ENCODE peak calls at places on chromosomes 1 and 21, in eight cellular contexts. A is HTR-8/SVneo; R is stimulated activated CD4-positive, alpha-beta T cell treated with anti-CD3 and anti-CD28 coated beads, Interleukin-1b, Interleukin-23, amount 100 ng/mL, for 4 hours; B is effector memory CD8-positive, alpha-beta T cell; E is D341Med; T is A172; V is vagina; W is ELR. K is an unnamed sample.
A peak's percentile ranks its signal among the peaks of the same experiment; 100 is the strongest.

GRCh38 chr1:27098447-27099153 is 56.3 kb downstream of the SLC9A1 start:
- DNase-seq in A (no peak), R (no peak), B (no peak), E (peak; percentile 65), T (no peak), V (no peak), W (no peak), K (no peak)

GRCh38 chr1:11571906-11572616 is 82.2 kb downstream of the FBXO2 start:
- DNase-seq in A (no peak), R (no peak), B (no peak), E (peak; percentile 41), T (no peak), V (no peak), W (no peak), K (peak; percentile 10)

GRCh38 chr1:42334240-42335049 is 590 bp downstream of the FOXJ3 start:
- DNase-seq in A (peak; percentile 46), R (peak; percentile 15), B (no peak), E (peak; percentile 71), T (peak; percentile 43), V (peak; percentile 88), W (peak; percentile 76), K (peak; percentile 48)

GRCh38 chr1:174405219-174405618 is 42.5 kb upstream of the GPR52 start:
- DNase-seq in A (no peak), R (no peak), B (no peak), E (no peak), T (no peak), V (no peak), W (peak; percentile 5), K (no peak)

GRCh38 chr21:35641271-35642016 is 418.9 kb downstream of the SETD4 start:
- DNase-seq in A (no peak), R (no peak), B (no peak), E (no peak), T (no peak), V (no peak), W (peak; percentile 21), K (no peak)

GRCh38 chr1:25996966-25997758 is 701 bp downstream of the PAFAH2 start:
- DNase-seq in A (no peak), R (no peak), B (no peak), E (no peak), T (no peak), V (no peak), W (peak; percentile 64), K (peak; percentile 10)

GRCh38 chr1:94690033-94690712 is 130.0 kb upstream of the SLC44A3 start:
- DNase-seq in A (no peak), R (no peak), B (no peak), E (no peak), T (no peak), V (no peak), W (no peak), K (no peak)

GRCh38 chr1:92975551-92976232 is 14.4 kb upstream of the DIPK1A start:
- DNase-seq in A (no peak), R (no peak), B (no peak), E (no peak), T (no peak), V (no peak), W (no peak), K (no peak)

GRCh38 chr21:30249936-30250335 is 32.8 kb downstream of the KRTAP24-1 start:
- DNase-seq in A (no peak), R (no peak), B (no peak), E (no peak), T (no peak), V (no peak), W (no peak), K (no peak)

GRCh38 chr1:46675549-46676314 is 4.1 kb downstream of the TEX38 start:
- DNase-seq in A (no peak), R (no peak), B (no peak), E (no peak), T (no peak), V (no peak), W (no peak), K (no peak)

GRCh38 chr1:148318123-148318899 is 164.8 kb downstream of the PPIAL4G start:
- DNase-seq in A (no peak), R (peak; percentile 15), B (peak; percentile 53), E (no peak), T (no peak), V (no peak), W (no peak), K (no peak)

GRCh38 chr1:231138221-231138620 is 23.6 kb upstream of the TRIM67 start:
- DNase-seq in A (no peak), R (no peak), B (no peak), E (no peak), T (no peak), V (no peak), W (no peak), K (no peak)

GRCh38 chr1:100539836-100540536 is 2.0 kb downstream of the GPR88 start:
- DNase-seq in A (no peak), R (peak; percentile 14), B (no peak), E (no peak), T (no peak), V (no peak), W (peak; percentile 41), K (no peak)

GRCh38 chr1:41475346-41475745 is 9.1 kb downstream of the EDN2 start:
- DNase-seq in A (no peak), R (no peak), B (no peak), E (no peak), T (no peak), V (no peak), W (no peak), K (no peak)

GRCh38 chr1:17377325-17377953 is 5.4 kb downstream of the PADI6 start:
- DNase-seq in A (no peak), R (no peak), B (no peak), E (no peak), T (no peak), V (no peak), W (no peak), K (no peak)

GRCh38 chr1:63590161-63590560 is 3.0 kb upstream of the PGM1 start:
- DNase-seq in A (no peak), R (no peak), B (no peak), E (no peak), T (no peak), V (no peak), W (no peak), K (no peak)

GRCh38 chr1:15154480-15155036 is 1.0 kb downstream of the TMEM51 start:
- DNase-seq in A (no peak), R (no peak), B (no peak), E (no peak), T (no peak), V (no peak), W (peak; percentile 50), K (peak; percentile 58)

GRCh38 chr1:244112646-244113045 is 61.6 kb downstream of the ZBTB18 start:
- DNase-seq in A (peak; percentile 70), R (no peak), B (no peak), E (no peak), T (peak; percentile 88), V (no peak), W (peak; percentile 73), K (peak; percentile 74)